ENCODE peak calls at places on chromosomes 6 and 20, in six cellular contexts. One of them, this sample, is unnamed.
A peak's percentile ranks its signal among the peaks of the same experiment; 100 is the strongest.

GRCh38 chr20:38873050-38873581 is 53.1 kb upstream of the FAM83D start:
- DNase-seq in CD8-positive, alpha-beta T cell: peak; percentile 51
- DNase-seq in heart right ventricle: no peak
- DNase-seq in mammary epithelial cell: no peak
- DNase-seq in cardiac muscle cell: no peak
- DNase-seq in PC-3: no peak
- DNase-seq in this sample: no peak

GRCh38 chr6:139376604-139377218 is 2.3 kb upstream of the CITED2 start:
- DNase-seq in heart right ventricle: peak; percentile 49
- DNase-seq in PC-3: peak; percentile 53
- DNase-seq in CD8-positive, alpha-beta T cell: no peak
- DNase-seq in cardiac muscle cell: peak; percentile 50
- DNase-seq in mammary epithelial cell: peak; percentile 58
- DNase-seq in this sample: peak; percentile 94

GRCh38 chr6:118813795-118814194 is 80.2 kb upstream of the ASF1A start:
- DNase-seq in cardiac muscle cell: no peak
- DNase-seq in heart right ventricle: no peak
- DNase-seq in PC-3: no peak
- DNase-seq in mammary epithelial cell: peak; percentile 57
- DNase-seq in CD8-positive, alpha-beta T cell: no peak
- DNase-seq in this sample: no peak

GRCh38 chr6:42610416-42610815 is 46.6 kb downstream of the UBR2 start:
- DNase-seq in mammary epithelial cell: no peak
- DNase-seq in cardiac muscle cell: no peak
- DNase-seq in PC-3: no peak
- DNase-seq in heart right ventricle: no peak
- DNase-seq in CD8-positive, alpha-beta T cell: no peak
- DNase-seq in this sample: no peak

GRCh38 chr6:2016040-2016439 is 229.4 kb downstream of the GMDS start:
- DNase-seq in heart right ventricle: no peak
- DNase-seq in mammary epithelial cell: no peak
- DNase-seq in CD8-positive, alpha-beta T cell: no peak
- DNase-seq in cardiac muscle cell: no peak
- DNase-seq in PC-3: no peak
- DNase-seq in this sample: no peak

GRCh38 chr20:57277398-57278105 is 11.1 kb upstream of the BMP7 start:
- DNase-seq in heart right ventricle: no peak
- DNase-seq in PC-3: no peak
- DNase-seq in cardiac muscle cell: no peak
- DNase-seq in CD8-positive, alpha-beta T cell: no peak
- DNase-seq in mammary epithelial cell: no peak
- DNase-seq in this sample: no peak

GRCh38 chr6:67706388-67706787 is 928.7 kb upstream of the ADGRB3 start:
- DNase-seq in cardiac muscle cell: no peak
- DNase-seq in heart right ventricle: no peak
- DNase-seq in CD8-positive, alpha-beta T cell: no peak
- DNase-seq in mammary epithelial cell: no peak
- DNase-seq in PC-3: no peak
- DNase-seq in this sample: no peak

GRCh38 chr20:58656825-58657224 is 5.7 kb downstream of the STX16 start:
- DNase-seq in heart right ventricle: no peak
- DNase-seq in cardiac muscle cell: no peak
- DNase-seq in mammary epithelial cell: no peak
- DNase-seq in PC-3: no peak
- DNase-seq in CD8-positive, alpha-beta T cell: no peak
- DNase-seq in this sample: no peak

GRCh38 chr20:35695978-35696377 is 3.2 kb downstream of the NFS1 start:
- DNase-seq in cardiac muscle cell: no peak
- DNase-seq in CD8-positive, alpha-beta T cell: no peak
- DNase-seq in heart right ventricle: no peak
- DNase-seq in PC-3: no peak
- DNase-seq in mammary epithelial cell: no peak
- DNase-seq in this sample: no peak

GRCh38 chr20:57409672-57410397 is 18.6 kb downstream of the RBM38 start:
- DNase-seq in PC-3: no peak
- DNase-seq in CD8-positive, alpha-beta T cell: no peak
- DNase-seq in heart right ventricle: no peak
- DNase-seq in cardiac muscle cell: peak; percentile 92
- DNase-seq in mammary epithelial cell: no peak
- DNase-seq in this sample: peak; percentile 55

GRCh38 chr20:61979090-61979489 is 86.6 kb downstream of the TAF4 start:
- DNase-seq in heart right ventricle: no peak
- DNase-seq in mammary epithelial cell: no peak
- DNase-seq in PC-3: no peak
- DNase-seq in cardiac muscle cell: no peak
- DNase-seq in CD8-positive, alpha-beta T cell: no peak
- DNase-seq in this sample: no peak

GRCh38 chr20:14374191-14374590 is 36.8 kb upstream of the FLRT3 start:
- DNase-seq in PC-3: no peak
- DNase-seq in heart right ventricle: no peak
- DNase-seq in cardiac muscle cell: peak; percentile 15
- DNase-seq in mammary epithelial cell: no peak
- DNase-seq in CD8-positive, alpha-beta T cell: no peak
- DNase-seq in this sample: no peak

GRCh38 chr6:158233214-158233795 is 65.2 kb downstream of the GTF2H5 start:
- DNase-seq in PC-3: peak; percentile 12
- DNase-seq in cardiac muscle cell: peak; percentile 29
- DNase-seq in CD8-positive, alpha-beta T cell: no peak
- DNase-seq in heart right ventricle: no peak
- DNase-seq in mammary epithelial cell: peak; percentile 11
- DNase-seq in this sample: no peak

GRCh38 chr6:108027594-108027993 is 46.9 kb downstream of the OSTM1 start:
- DNase-seq in mammary epithelial cell: peak; percentile 17
- DNase-seq in heart right ventricle: no peak
- DNase-seq in CD8-positive, alpha-beta T cell: no peak
- DNase-seq in PC-3: peak; percentile 34
- DNase-seq in cardiac muscle cell: no peak
- DNase-seq in this sample: no peak

GRCh38 chr6:24481449-24481848 is 7.9 kb downstream of the GPLD1 start:
- DNase-seq in CD8-positive, alpha-beta T cell: no peak
- DNase-seq in heart right ventricle: no peak
- DNase-seq in mammary epithelial cell: no peak
- DNase-seq in cardiac muscle cell: no peak
- DNase-seq in PC-3: no peak
- DNase-seq in this sample: no peak

GRCh38 chr20:37920270-37920669 is 17.3 kb downstream of the VSTM2L start:
- DNase-seq in heart right ventricle: no peak
- DNase-seq in mammary epithelial cell: no peak
- DNase-seq in PC-3: no peak
- DNase-seq in CD8-positive, alpha-beta T cell: no peak
- DNase-seq in cardiac muscle cell: no peak
- DNase-seq in this sample: no peak

GRCh38 chr20:54407446-54407845 is 67.9 kb upstream of the DOK5 start:
- DNase-seq in CD8-positive, alpha-beta T cell: no peak
- DNase-seq in cardiac muscle cell: no peak
- DNase-seq in heart right ventricle: no peak
- DNase-seq in PC-3: no peak
- DNase-seq in mammary epithelial cell: no peak
- DNase-seq in this sample: no peak

GRCh38 chr6:33886673-33887144 is 82.9 kb upstream of the MLN start:
- DNase-seq in heart right ventricle: peak; percentile 72
- DNase-seq in mammary epithelial cell: no peak
- DNase-seq in CD8-positive, alpha-beta T cell: no peak
- DNase-seq in cardiac muscle cell: peak; percentile 62
- DNase-seq in PC-3: peak; percentile 48
- DNase-seq in this sample: peak; percentile 22

DNA sequence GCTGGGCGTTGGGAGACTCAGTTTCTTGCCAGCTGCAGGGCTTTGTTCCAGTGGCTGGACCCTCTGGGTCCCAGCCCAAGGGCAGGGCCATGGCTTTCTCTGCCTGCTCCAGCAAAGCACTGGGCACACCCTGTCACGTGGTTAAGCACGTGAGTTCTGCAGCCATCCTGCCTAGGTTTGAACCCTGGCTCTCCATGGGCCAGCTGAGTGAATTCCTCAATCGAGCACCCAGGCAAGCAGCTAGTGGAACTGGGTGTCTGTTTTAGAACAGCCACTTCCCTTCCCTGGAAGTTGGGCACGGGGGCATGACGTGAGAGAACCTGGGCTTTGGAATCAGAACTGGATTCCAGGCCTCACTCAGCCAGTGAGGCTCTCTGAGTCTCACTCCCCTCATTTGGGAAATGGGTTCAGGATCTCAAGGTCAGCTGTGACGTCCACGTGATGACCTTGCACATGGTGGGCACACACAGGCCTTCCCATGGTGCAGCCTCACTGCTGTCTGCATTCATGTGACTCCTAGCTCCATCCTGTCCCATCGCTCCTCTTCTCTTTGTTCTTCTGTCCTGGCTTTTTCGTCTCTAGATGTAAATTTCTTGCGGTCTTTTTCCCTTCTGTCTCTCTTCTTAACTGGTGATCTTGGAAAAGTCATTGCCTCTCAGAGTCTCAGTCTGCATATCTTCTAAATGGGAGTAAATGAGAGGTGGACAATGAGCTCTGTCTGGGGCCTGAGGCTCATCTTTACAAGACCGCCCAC is 45.9 kb downstream of the NOL4L start:
- DNase-seq in cardiac muscle cell: no peak
- DNase-seq in CD8-positive, alpha-beta T cell: no peak
- DNase-seq in mammary epithelial cell: no peak
- DNase-seq in PC-3: no peak
- DNase-seq in heart right ventricle: no peak
- DNase-seq in this sample: no peak
- H3K4me3 ChIP-seq in cardiac muscle cell: no peak overlapping the region
- H3K4me3 ChIP-seq in CD8-positive, alpha-beta T cell: peak overlapping the region; percentile 25
- H3K4me3 ChIP-seq in mammary epithelial cell: no peak overlapping the region
- H3K4me3 ChIP-seq in PC-3: no peak overlapping the region
- H3K4me3 ChIP-seq in heart right ventricle: no peak overlapping the region
- H3K4me3 ChIP-seq in this sample: no peak overlapping the region

GRCh38 chr6:44202972-44203750 is 13.6 kb upstream of the MYMX start:
- DNase-seq in PC-3: peak; percentile 45
- DNase-seq in CD8-positive, alpha-beta T cell: no peak
- DNase-seq in mammary epithelial cell: no peak
- DNase-seq in heart right ventricle: no peak
- DNase-seq in cardiac muscle cell: no peak
- DNase-seq in this sample: no peak
- TF ChIP-seq CTCF in PC-3: no peak
- TF ChIP-seq CTCF in CD8-positive, alpha-beta T cell: no peak
- TF ChIP-seq CTCF in mammary epithelial cell: no peak
- TF ChIP-seq CTCF in heart right ventricle: no peak
- TF ChIP-seq CTCF in cardiac muscle cell: no peak
- TF ChIP-seq CTCF in this sample: no peak

DNA sequence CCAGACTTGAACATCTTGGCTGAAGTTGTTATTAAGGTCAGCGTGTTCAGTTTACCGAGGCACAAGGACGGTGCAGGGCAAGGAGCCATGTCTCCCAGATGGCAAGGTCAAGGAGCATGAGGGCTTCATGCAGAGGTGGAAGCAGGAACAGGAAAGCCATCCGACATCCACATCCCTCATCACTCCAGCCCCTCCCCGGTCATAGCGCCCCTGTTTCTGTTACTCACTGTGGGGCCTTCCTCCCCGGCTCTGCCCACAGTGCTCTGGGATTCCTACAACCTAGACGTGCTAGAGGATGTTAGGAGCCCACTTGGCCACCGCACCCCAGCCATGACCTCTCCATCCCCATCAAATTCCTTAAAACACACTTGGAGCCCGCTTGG is 146.7 kb downstream of the TTLL2 start:
- DNase-seq in heart right ventricle: no peak
- DNase-seq in PC-3: no peak
- DNase-seq in cardiac muscle cell: no peak
- DNase-seq in mammary epithelial cell: no peak
- DNase-seq in CD8-positive, alpha-beta T cell: no peak
- DNase-seq in this sample: no peak
- H3K27ac ChIP-seq in heart right ventricle: no peak overlapping the region
- H3K27ac ChIP-seq in PC-3: no peak overlapping the region
- H3K27ac ChIP-seq in cardiac muscle cell: no peak overlapping the region
- H3K27ac ChIP-seq in mammary epithelial cell: no peak overlapping the region
- H3K27ac ChIP-seq in CD8-positive, alpha-beta T cell: no peak overlapping the region
- H3K27ac ChIP-seq in this sample: no peak overlapping the region

GRCh38 chr6:52672422-52673025 is 1.6 kb downstream of the TMEM14A start:
- DNase-seq in cardiac muscle cell: no peak
- DNase-seq in mammary epithelial cell: peak; percentile 87
- DNase-seq in PC-3: peak; percentile 91
- DNase-seq in CD8-positive, alpha-beta T cell: no peak
- DNase-seq in heart right ventricle: no peak
- DNase-seq in this sample: no peak
- H3K4me3 ChIP-seq in cardiac muscle cell: no peak overlapping the region
- H3K4me3 ChIP-seq in mammary epithelial cell: no peak overlapping the region
- H3K4me3 ChIP-seq in PC-3: peak overlapping the region; percentile 87
- H3K4me3 ChIP-seq in CD8-positive, alpha-beta T cell: no peak overlapping the region
- H3K4me3 ChIP-seq in heart right ventricle: no peak overlapping the region
- H3K4me3 ChIP-seq in this sample: no peak overlapping the region

GRCh38 chr6:149560736-149561135 is 5.4 kb upstream of the GINM1 start:
- DNase-seq in cardiac muscle cell: peak; percentile 13
- DNase-seq in PC-3: peak; percentile 38
- DNase-seq in mammary epithelial cell: no peak
- DNase-seq in CD8-positive, alpha-beta T cell: no peak
- DNase-seq in heart right ventricle: no peak
- DNase-seq in this sample: no peak
- TF ChIP-seq CTCF in cardiac muscle cell: peak; percentile 49
- TF ChIP-seq CTCF in PC-3: peak; percentile 58
- TF ChIP-seq CTCF in mammary epithelial cell: peak; percentile 43
- TF ChIP-seq CTCF in CD8-positive, alpha-beta T cell: peak; percentile 66
- TF ChIP-seq CTCF in heart right ventricle: no peak
- TF ChIP-seq CTCF in this sample: peak; percentile 21